ENCODE peak calls at places on chromosomes 2 and 18, in five cellular contexts. One of them, this sample, is unnamed.
A peak's percentile ranks its signal among the peaks of the same experiment; 100 is the strongest.

GRCh38 chr2:129302106-129302505 is 677.4 kb upstream of the RAB6C start:
- DNase-seq in lung: no peak
- DNase-seq in lower lobe of right lung: no peak
- DNase-seq in BE2C: no peak
- DNase-seq in OCI-LY7: no peak
- DNase-seq in this sample: no peak

GRCh38 chr2:2808551-2809058 is 477.5 kb upstream of the MYT1L start:
- DNase-seq in lung: no peak
- DNase-seq in lower lobe of right lung: no peak
- DNase-seq in BE2C: no peak
- DNase-seq in OCI-LY7: no peak
- DNase-seq in this sample: no peak

GRCh38 chr2:16223481-16224177 is 283.3 kb downstream of the MYCN start:
- DNase-seq in lung: no peak
- DNase-seq in lower lobe of right lung: no peak
- DNase-seq in BE2C: peak; percentile 100
- DNase-seq in OCI-LY7: no peak
- DNase-seq in this sample: no peak

GRCh38 chr2:62578837-62579640 is 73.0 kb upstream of the TMEM17 start:
- DNase-seq in lung: no peak
- DNase-seq in lower lobe of right lung: no peak
- DNase-seq in BE2C: no peak
- DNase-seq in OCI-LY7: no peak
- DNase-seq in this sample: no peak

GRCh38 chr2:83640506-83640905 is 818.6 kb downstream of the SUCLG1 start:
- DNase-seq in lung: no peak
- DNase-seq in lower lobe of right lung: no peak
- DNase-seq in BE2C: no peak
- DNase-seq in OCI-LY7: no peak
- DNase-seq in this sample: no peak

GRCh38 chr2:64770781-64771334 is 117.1 kb upstream of the SERTAD2 start:
- DNase-seq in lung: no peak
- DNase-seq in lower lobe of right lung: no peak
- DNase-seq in BE2C: peak; percentile 12
- DNase-seq in OCI-LY7: no peak
- DNase-seq in this sample: no peak

GRCh38 chr2:221554769-221555510 is 17.2 kb downstream of the EPHA4 start:
- DNase-seq in lung: no peak
- DNase-seq in lower lobe of right lung: no peak
- DNase-seq in BE2C: no peak
- DNase-seq in OCI-LY7: peak; percentile 50
- DNase-seq in this sample: peak; percentile 20

GRCh38 chr2:157488877-157489276 is 45.0 kb upstream of the CYTIP start:
- DNase-seq in lung: no peak
- DNase-seq in lower lobe of right lung: no peak
- DNase-seq in BE2C: no peak
- DNase-seq in OCI-LY7: no peak
- DNase-seq in this sample: no peak

GRCh38 chr18:12679183-12679786 is 21.4 kb upstream of the SPIRE1 start:
- DNase-seq in lung: peak; percentile 62
- DNase-seq in lower lobe of right lung: peak; percentile 63
- DNase-seq in BE2C: peak; percentile 27
- DNase-seq in OCI-LY7: no peak
- DNase-seq in this sample: no peak

GRCh38 chr2:444937-445884 is 157.3 kb upstream of the ALKAL2 start:
- DNase-seq in lung: no peak
- DNase-seq in lower lobe of right lung: no peak
- DNase-seq in BE2C: no peak
- DNase-seq in OCI-LY7: no peak
- DNase-seq in this sample: no peak

GRCh38 chr2:180679693-180680092 is 300.7 kb upstream of the UBE2E3 start:
- DNase-seq in lung: no peak
- DNase-seq in lower lobe of right lung: no peak
- DNase-seq in BE2C: no peak
- DNase-seq in OCI-LY7: no peak
- DNase-seq in this sample: no peak

GRCh38 chr2:11863103-11863502 is 116.7 kb downstream of the LPIN1 start:
- DNase-seq in lung: no peak
- DNase-seq in lower lobe of right lung: no peak
- DNase-seq in BE2C: no peak
- DNase-seq in OCI-LY7: no peak
- DNase-seq in this sample: peak; percentile 50
- H3K4me3 ChIP-seq in lung: no peak overlapping the region
- H3K4me3 ChIP-seq in lower lobe of right lung: no peak overlapping the region
- H3K4me3 ChIP-seq in BE2C: no peak overlapping the region
- H3K4me3 ChIP-seq in OCI-LY7: no peak overlapping the region
- H3K4me3 ChIP-seq in this sample: peak overlapping the region; percentile 47

GRCh38 chr2:237097911-237098702 is 12.4 kb downstream of the COPS8 start:
- DNase-seq in lung: no peak
- DNase-seq in lower lobe of right lung: no peak
- DNase-seq in BE2C: no peak
- DNase-seq in OCI-LY7: no peak
- DNase-seq in this sample: no peak

GRCh38 chr2:237096201-237096600 is 10.5 kb downstream of the COPS8 start:
- DNase-seq in lung: no peak
- DNase-seq in lower lobe of right lung: no peak
- DNase-seq in BE2C: no peak
- DNase-seq in OCI-LY7: no peak
- DNase-seq in this sample: no peak

GRCh38 chr2:237096911-237097310 is 11.2 kb downstream of the COPS8 start:
- DNase-seq in lung: no peak
- DNase-seq in lower lobe of right lung: no peak
- DNase-seq in BE2C: no peak
- DNase-seq in OCI-LY7: no peak
- DNase-seq in this sample: no peak

GRCh38 chr2:237099804-237100203 is 14.1 kb downstream of the COPS8 start:
- DNase-seq in lung: no peak
- DNase-seq in lower lobe of right lung: no peak
- DNase-seq in BE2C: no peak
- DNase-seq in OCI-LY7: no peak
- DNase-seq in this sample: no peak

DNA sequence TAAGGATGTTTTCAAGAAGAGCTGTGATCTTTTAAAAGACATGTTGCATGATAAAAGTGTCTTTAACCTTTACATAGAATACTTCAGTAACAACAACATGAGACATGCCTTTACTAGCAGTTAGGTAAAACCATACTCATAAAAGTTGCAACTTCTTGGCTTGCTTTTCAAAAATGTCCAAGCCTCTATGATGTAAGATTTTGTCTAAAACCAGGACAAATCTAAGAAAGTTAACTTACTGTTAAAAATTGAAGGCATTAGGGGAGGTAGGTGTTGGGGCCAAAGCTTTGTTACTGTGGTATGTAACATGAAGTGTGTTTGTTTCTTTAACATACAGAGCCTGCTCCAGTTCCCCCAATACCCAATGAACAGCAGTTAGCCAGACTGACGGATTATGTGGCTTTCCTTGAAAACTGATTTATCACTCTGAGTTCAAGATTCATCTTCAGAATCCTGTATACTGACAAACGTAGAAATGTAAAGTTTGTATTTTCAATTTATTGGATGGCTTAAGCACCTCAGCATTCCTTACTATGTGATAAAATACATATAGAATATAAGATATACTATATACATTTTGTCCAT is 11.7 kb downstream of the COPS8 start:
- DNase-seq in lung: no peak
- DNase-seq in lower lobe of right lung: no peak
- DNase-seq in BE2C: no peak
- DNase-seq in OCI-LY7: no peak
- DNase-seq in this sample: no peak
- H3K36me3 ChIP-seq in lung: peaks cover 13% of the 10 kb centered on the region
- H3K36me3 ChIP-seq in lower lobe of right lung: peaks cover 85% of the 10 kb centered on the region
- H3K36me3 ChIP-seq in BE2C: peaks cover 29% of the 10 kb centered on the region
- H3K36me3 ChIP-seq in OCI-LY7: peaks cover 82% of the 10 kb centered on the region
- H3K36me3 ChIP-seq in this sample: peaks cover 4% of the 10 kb centered on the region

GRCh38 chr18:23631312-23631711 is 31.4 kb downstream of the ANKRD29 start:
- DNase-seq in lung: no peak
- DNase-seq in lower lobe of right lung: no peak
- DNase-seq in BE2C: no peak
- DNase-seq in OCI-LY7: no peak
- DNase-seq in this sample: no peak

GRCh38 chr18:23627325-23627724 is 35.4 kb downstream of the ANKRD29 start:
- DNase-seq in lung: peak; percentile 48
- DNase-seq in lower lobe of right lung: no peak
- DNase-seq in BE2C: no peak
- DNase-seq in OCI-LY7: no peak
- DNase-seq in this sample: no peak

GRCh38 chr18:23627964-23628363 is 34.7 kb downstream of the ANKRD29 start:
- DNase-seq in lung: no peak
- DNase-seq in lower lobe of right lung: no peak
- DNase-seq in BE2C: no peak
- DNase-seq in OCI-LY7: no peak
- DNase-seq in this sample: no peak

GRCh38 chr18:23631746-23632145 is 31.0 kb downstream of the ANKRD29 start:
- DNase-seq in lung: no peak
- DNase-seq in lower lobe of right lung: no peak
- DNase-seq in BE2C: peak; percentile 21
- DNase-seq in OCI-LY7: no peak
- DNase-seq in this sample: no peak

GRCh38 chr18:23629444-23629946 is 33.2 kb downstream of the ANKRD29 start:
- DNase-seq in lung: peak; percentile 72
- DNase-seq in lower lobe of right lung: peak; percentile 66
- DNase-seq in BE2C: no peak
- DNase-seq in OCI-LY7: no peak
- DNase-seq in this sample: no peak
- TF ChIP-seq CTCF in lung: no peak
- TF ChIP-seq CTCF in lower lobe of right lung: no peak
- TF ChIP-seq CTCF in BE2C: no peak
- TF ChIP-seq CTCF in OCI-LY7: no peak
- TF ChIP-seq CTCF in this sample: no peak

GRCh38 chr2:201642579-201643215 is 606 bp downstream of the TMEM237 start:
- DNase-seq in lung: peak; percentile 77
- DNase-seq in lower lobe of right lung: peak; percentile 85
- DNase-seq in BE2C: peak; percentile 91
- DNase-seq in OCI-LY7: peak; percentile 88
- DNase-seq in this sample: peak; percentile 90

GRCh38 chr2:201642086-201642578 is 1.2 kb downstream of the TMEM237 start:
- DNase-seq in lung: no peak
- DNase-seq in lower lobe of right lung: no peak
- DNase-seq in BE2C: no peak
- DNase-seq in OCI-LY7: peak; percentile 5
- DNase-seq in this sample: no peak

GRCh38 chr2:201639205-201639604 is 4.1 kb downstream of the TMEM237 start:
- DNase-seq in lung: no peak
- DNase-seq in lower lobe of right lung: no peak
- DNase-seq in BE2C: no peak
- DNase-seq in OCI-LY7: no peak
- DNase-seq in this sample: no peak

GRCh38 chr2:201633862-201634261 is 9.4 kb downstream of the TMEM237 start:
- DNase-seq in lung: no peak
- DNase-seq in lower lobe of right lung: no peak
- DNase-seq in BE2C: peak; percentile 59
- DNase-seq in OCI-LY7: no peak
- DNase-seq in this sample: no peak

DNA sequence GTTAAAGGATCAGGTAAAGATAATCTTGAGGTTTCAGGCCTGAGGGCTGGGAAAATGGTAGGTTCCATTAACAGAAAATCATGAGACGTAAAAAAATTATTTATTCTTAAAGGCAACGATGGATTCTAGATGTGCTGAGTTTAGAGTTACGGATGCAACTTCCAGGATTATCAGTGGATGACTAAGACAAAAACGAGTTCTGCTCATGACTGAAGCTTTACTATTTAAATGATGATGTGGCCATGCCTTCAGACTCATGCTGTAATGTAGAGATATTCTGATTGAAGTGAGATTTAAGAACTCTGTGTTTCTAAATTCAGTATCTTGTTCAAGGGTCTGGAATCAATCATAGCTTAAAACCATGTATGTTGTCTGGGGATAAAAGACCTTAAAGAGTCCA is 5.0 kb downstream of the TMEM237 start:
- DNase-seq in lung: no peak
- DNase-seq in lower lobe of right lung: no peak
- DNase-seq in BE2C: no peak
- DNase-seq in OCI-LY7: no peak
- DNase-seq in this sample: no peak
- H3K4me3 ChIP-seq in lung: no peak overlapping the region
- H3K4me3 ChIP-seq in lower lobe of right lung: no peak overlapping the region
- H3K4me3 ChIP-seq in BE2C: no peak overlapping the region
- H3K4me3 ChIP-seq in OCI-LY7: no peak overlapping the region
- H3K4me3 ChIP-seq in this sample: no peak overlapping the region

GRCh38 chr2:234973008-234973407 is 21.2 kb downstream of the SH3BP4 start:
- DNase-seq in lung: no peak
- DNase-seq in lower lobe of right lung: no peak
- DNase-seq in BE2C: no peak
- DNase-seq in OCI-LY7: no peak
- DNase-seq in this sample: no peak

GRCh38 chr2:234976479-234977227 is 24.8 kb downstream of the SH3BP4 start:
- DNase-seq in lung: no peak
- DNase-seq in lower lobe of right lung: no peak
- DNase-seq in BE2C: no peak
- DNase-seq in OCI-LY7: no peak
- DNase-seq in this sample: no peak

GRCh38 chr2:234974501-234975385 is 22.9 kb downstream of the SH3BP4 start:
- DNase-seq in lung: no peak
- DNase-seq in lower lobe of right lung: no peak
- DNase-seq in BE2C: no peak
- DNase-seq in OCI-LY7: no peak
- DNase-seq in this sample: no peak

GRCh38 chr2:234977228-234977679 is 25.4 kb downstream of the SH3BP4 start:
- DNase-seq in lung: no peak
- DNase-seq in lower lobe of right lung: no peak
- DNase-seq in BE2C: no peak
- DNase-seq in OCI-LY7: no peak
- DNase-seq in this sample: no peak

DNA sequence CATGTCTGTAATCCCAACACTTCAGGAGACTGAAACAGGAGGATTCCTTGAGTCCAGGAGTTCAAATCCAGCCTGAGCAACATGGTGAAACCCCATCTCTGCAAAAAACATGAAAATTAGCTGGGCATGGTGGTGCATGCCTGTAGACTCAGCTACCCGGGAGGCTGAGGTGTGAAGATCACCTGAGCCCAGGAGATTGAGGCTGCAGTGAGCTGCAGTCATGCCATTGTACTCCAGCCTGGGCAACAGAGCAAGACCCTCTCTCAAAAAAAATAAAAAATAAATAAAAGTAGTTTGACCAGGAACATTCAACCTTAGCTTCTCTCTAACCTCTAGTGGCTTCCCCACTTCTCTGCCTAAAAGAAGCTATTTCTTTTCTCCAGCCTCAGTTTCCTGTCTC is 23.8 kb downstream of the SH3BP4 start:
- DNase-seq in lung: no peak
- DNase-seq in lower lobe of right lung: no peak
- DNase-seq in BE2C: no peak
- DNase-seq in OCI-LY7: no peak
- DNase-seq in this sample: no peak
- H3K36me3 ChIP-seq in lung: no peaks in the 10 kb centered on the region
- H3K36me3 ChIP-seq in lower lobe of right lung: no peaks in the 10 kb centered on the region
- H3K36me3 ChIP-seq in BE2C: no peaks in the 10 kb centered on the region
- H3K36me3 ChIP-seq in OCI-LY7: no peaks in the 10 kb centered on the region
- H3K36me3 ChIP-seq in this sample: no peaks in the 10 kb centered on the region

GRCh38 chr2:90069290-90069894 is 1377.9 kb downstream of the RPIA start:
- DNase-seq in lung: no peak
- DNase-seq in lower lobe of right lung: peak; percentile 58
- DNase-seq in BE2C: peak; percentile 41
- DNase-seq in OCI-LY7: peak; percentile 76
- DNase-seq in this sample: peak; percentile 15
- TF ChIP-seq CTCF in lung: no peak
- TF ChIP-seq CTCF in lower lobe of right lung: peak; percentile 59
- TF ChIP-seq CTCF in BE2C: peak; percentile 64
- TF ChIP-seq CTCF in OCI-LY7: peak; percentile 99
- TF ChIP-seq CTCF in this sample: peak; percentile 96